ENCODE peak calls at places on chromosomes 6 and 20, in six cellular contexts. One of them, this sample, is unnamed.

GRCh38 chr20:64203037-64203777 is 39.0 kb downstream of the MYT1 start:
- DNase-seq in Peyer's patch: no peak
- DNase-seq in A549: no peak
- DNase-seq in HCT116: no peak
- DNase-seq in NB4: no peak
- DNase-seq in osteoblast: no peak
- DNase-seq in this sample: no peak

GRCh38 chr20:6007529-6008103 is 46.2 kb downstream of the LRRN4 start:
- DNase-seq in A549: no peak
- DNase-seq in HCT116: no peak
- DNase-seq in Peyer's patch: no peak
- DNase-seq in osteoblast: no peak
- DNase-seq in NB4: peak
- DNase-seq in this sample: no peak

GRCh38 chr6:79869184-79869583 is 78.2 kb downstream of the ELOVL4 start:
- DNase-seq in Peyer's patch: no peak
- DNase-seq in HCT116: no peak
- DNase-seq in A549: no peak
- DNase-seq in NB4: no peak
- DNase-seq in osteoblast: no peak
- DNase-seq in this sample: no peak

GRCh38 chr6:83735461-83735860 is 26.6 kb upstream of the SNAP91 start:
- DNase-seq in osteoblast: no peak
- DNase-seq in NB4: no peak
- DNase-seq in A549: no peak
- DNase-seq in HCT116: no peak
- DNase-seq in Peyer's patch: no peak
- DNase-seq in this sample: no peak

GRCh38 chr20:42901689-42902518 is 287.8 kb downstream of the PTPRT start:
- DNase-seq in A549: no peak
- DNase-seq in Peyer's patch: no peak
- DNase-seq in NB4: no peak
- DNase-seq in osteoblast: no peak
- DNase-seq in HCT116: no peak
- DNase-seq in this sample: no peak

GRCh38 chr6:15409301-15410125 is 163.6 kb downstream of the JARID2 start:
- DNase-seq in NB4: no peak
- DNase-seq in A549: no peak
- DNase-seq in HCT116: no peak
- DNase-seq in osteoblast: no peak
- DNase-seq in Peyer's patch: no peak
- DNase-seq in this sample: no peak

GRCh38 chr6:158050107-158050735 is 68.6 kb downstream of the SYNJ2 start:
- DNase-seq in HCT116: no peak
- DNase-seq in Peyer's patch: no peak
- DNase-seq in osteoblast: peak
- DNase-seq in A549: no peak
- DNase-seq in NB4: no peak
- DNase-seq in this sample: no peak

GRCh38 chr20:18743665-18744440 is 69.7 kb upstream of the SCP2D1 start:
- DNase-seq in A549: no peak
- DNase-seq in Peyer's patch: no peak
- DNase-seq in HCT116: no peak
- DNase-seq in osteoblast: no peak
- DNase-seq in NB4: no peak
- DNase-seq in this sample: no peak

GRCh38 chr20:49700411-49701185 is 13.1 kb downstream of the B4GALT5 start:
- DNase-seq in osteoblast: no peak
- DNase-seq in NB4: peak
- DNase-seq in Peyer's patch: no peak
- DNase-seq in HCT116: peak
- DNase-seq in A549: no peak
- DNase-seq in this sample: no peak

GRCh38 chr20:33640287-33640686 is 21.8 kb upstream of the C20orf144 start:
- DNase-seq in NB4: no peak
- DNase-seq in osteoblast: no peak
- DNase-seq in Peyer's patch: no peak
- DNase-seq in A549: no peak
- DNase-seq in HCT116: no peak
- DNase-seq in this sample: no peak

GRCh38 chr6:75526502-75527127 is 33.0 kb upstream of the FILIP1 start:
- DNase-seq in osteoblast: no peak
- DNase-seq in Peyer's patch: peak
- DNase-seq in A549: peak
- DNase-seq in HCT116: peak
- DNase-seq in NB4: peak
- DNase-seq in this sample: peak

GRCh38 chr6:152353440-152353839 is 283.7 kb downstream of the SYNE1 start:
- DNase-seq in HCT116: no peak
- DNase-seq in A549: no peak
- DNase-seq in Peyer's patch: no peak
- DNase-seq in NB4: no peak
- DNase-seq in osteoblast: no peak
- DNase-seq in this sample: no peak

GRCh38 chr6:87628424-87628823 is 38.5 kb downstream of the ORC3 start:
- DNase-seq in osteoblast: no peak
- DNase-seq in A549: no peak
- DNase-seq in NB4: no peak
- DNase-seq in HCT116: no peak
- DNase-seq in Peyer's patch: no peak
- DNase-seq in this sample: no peak

GRCh38 chr6:44722736-44723135 is 335.2 kb downstream of the CDC5L start:
- DNase-seq in NB4: no peak
- DNase-seq in HCT116: no peak
- DNase-seq in Peyer's patch: no peak
- DNase-seq in osteoblast: no peak
- DNase-seq in A549: no peak
- DNase-seq in this sample: no peak

GRCh38 chr6:101605426-101605825 is 211.9 kb downstream of the GRIK2 start:
- DNase-seq in osteoblast: no peak
- DNase-seq in HCT116: no peak
- DNase-seq in A549: no peak
- DNase-seq in Peyer's patch: no peak
- DNase-seq in NB4: no peak
- DNase-seq in this sample: no peak

GRCh38 chr20:41406307-41406706 is 39.7 kb upstream of the EMILIN3 start:
- DNase-seq in osteoblast: no peak
- DNase-seq in NB4: no peak
- DNase-seq in Peyer's patch: no peak
- DNase-seq in A549: no peak
- DNase-seq in HCT116: no peak
- DNase-seq in this sample: no peak

DNA sequence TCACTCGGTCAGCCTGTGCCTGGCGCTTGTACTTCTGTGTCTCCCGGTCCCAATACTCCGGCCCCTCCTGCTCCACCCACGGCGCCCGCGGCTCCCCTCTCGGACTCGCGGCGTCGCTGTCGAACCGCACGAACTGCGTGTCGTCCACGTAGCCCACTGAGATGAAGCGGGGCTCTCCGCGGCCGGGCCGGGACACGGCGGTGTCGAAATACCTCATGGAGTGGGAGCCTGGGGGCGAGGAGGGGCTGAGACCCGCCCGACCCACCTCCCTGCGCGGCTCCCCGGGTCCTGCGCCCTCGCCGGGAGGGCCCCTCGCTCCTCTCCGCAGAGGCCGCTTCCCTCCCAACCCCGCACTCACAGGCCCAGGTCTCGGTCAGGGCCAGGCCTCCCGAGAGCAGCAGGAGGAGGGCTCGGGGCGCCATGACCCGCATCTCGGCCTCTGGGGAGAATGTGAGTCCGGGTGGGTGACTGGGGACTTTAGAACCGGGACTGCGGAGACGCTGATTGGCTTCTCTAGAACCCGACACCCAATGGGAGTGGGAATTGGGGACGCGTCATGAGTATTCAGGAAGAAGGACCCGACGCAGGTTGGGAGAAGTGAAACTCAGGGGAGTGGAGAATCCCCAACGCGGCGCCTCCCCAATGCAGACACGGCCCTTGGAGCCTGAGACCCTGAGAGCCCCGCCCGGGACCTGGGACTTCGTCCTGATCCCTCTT is at the start of gene HLA-C:
- DNase-seq in osteoblast: peak
- DNase-seq in A549: peak
- DNase-seq in NB4: peak
- DNase-seq in HCT116: peak
- DNase-seq in Peyer's patch: peak
- DNase-seq in this sample: peak
- TF ChIP-seq CTCF in osteoblast: peak
- TF ChIP-seq CTCF in A549: no peak
- TF ChIP-seq CTCF in NB4: no peak
- TF ChIP-seq CTCF in HCT116: no peak
- TF ChIP-seq CTCF in Peyer's patch: no peak
- TF ChIP-seq CTCF in this sample: no peak

GRCh38 chr6:109237082-109237985 is 142.0 kb downstream of the CEP57L1 start:
- DNase-seq in Peyer's patch: no peak
- DNase-seq in osteoblast: peak
- DNase-seq in A549: no peak
- DNase-seq in NB4: peak
- DNase-seq in HCT116: no peak
- DNase-seq in this sample: no peak

GRCh38 chr6:109238405-109238804 is 143.1 kb downstream of the CEP57L1 start:
- DNase-seq in NB4: no peak
- DNase-seq in A549: no peak
- DNase-seq in Peyer's patch: no peak
- DNase-seq in HCT116: no peak
- DNase-seq in osteoblast: no peak
- DNase-seq in this sample: no peak

GRCh38 chr6:109237986-109238329 is 142.7 kb downstream of the CEP57L1 start:
- DNase-seq in NB4: no peak
- DNase-seq in Peyer's patch: no peak
- DNase-seq in HCT116: no peak
- DNase-seq in A549: no peak
- DNase-seq in osteoblast: no peak
- DNase-seq in this sample: no peak

GRCh38 chr6:109236140-109237081 is 141.1 kb downstream of the CEP57L1 start:
- DNase-seq in osteoblast: no peak
- DNase-seq in NB4: peak
- DNase-seq in A549: no peak
- DNase-seq in HCT116: no peak
- DNase-seq in Peyer's patch: peak
- DNase-seq in this sample: no peak

GRCh38 chr6:109235639-109236038 is 140.3 kb downstream of the CEP57L1 start:
- DNase-seq in osteoblast: peak
- DNase-seq in NB4: no peak
- DNase-seq in Peyer's patch: no peak
- DNase-seq in A549: no peak
- DNase-seq in HCT116: no peak
- DNase-seq in this sample: no peak
- TF ChIP-seq CTCF in osteoblast: no peak
- TF ChIP-seq CTCF in NB4: no peak
- TF ChIP-seq CTCF in Peyer's patch: no peak
- TF ChIP-seq CTCF in A549: no peak
- TF ChIP-seq CTCF in HCT116: no peak
- TF ChIP-seq CTCF in this sample: no peak

DNA sequence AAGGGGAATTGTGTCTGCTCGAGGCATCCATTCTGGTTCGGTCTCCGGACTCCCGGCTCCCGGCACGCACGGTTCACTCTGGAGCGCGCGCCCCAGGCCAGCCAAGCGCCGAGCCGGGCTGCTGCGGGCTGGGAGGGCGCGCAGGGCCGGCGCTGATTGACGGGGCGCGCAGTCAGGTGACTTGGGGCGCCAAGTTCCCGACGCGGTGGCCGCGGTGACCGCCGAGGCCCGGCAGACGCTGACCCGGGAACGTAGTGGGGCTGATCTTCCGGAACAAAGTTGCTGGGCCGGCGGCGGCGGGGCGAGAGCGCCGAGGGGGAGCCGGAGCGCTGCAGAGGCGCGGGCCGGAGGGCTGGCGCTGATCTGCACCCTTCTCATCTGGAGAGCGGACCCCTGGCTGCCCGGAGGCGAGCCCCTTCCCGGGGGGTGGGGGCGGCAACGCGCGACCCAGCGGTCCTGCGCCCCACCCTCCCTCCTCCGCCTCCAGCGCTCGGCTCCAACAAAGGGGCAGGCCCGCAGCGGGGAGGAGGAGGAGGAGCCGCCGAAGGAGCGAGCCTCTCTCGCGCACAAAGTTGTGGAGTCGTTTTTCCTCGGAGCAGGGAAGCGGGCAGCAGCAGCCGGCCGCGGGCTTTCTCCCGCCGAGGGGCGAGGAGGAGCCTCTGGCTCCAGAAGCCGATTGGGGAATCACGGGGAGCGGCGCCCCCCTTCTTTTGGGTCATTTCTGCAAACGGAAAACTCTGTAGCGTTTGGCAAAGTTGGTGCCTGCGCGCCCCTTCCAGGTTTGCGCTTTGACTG is at the start of gene UTRN:
- DNase-seq in NB4: peak
- DNase-seq in HCT116: no peak
- DNase-seq in A549: peak
- DNase-seq in Peyer's patch: peak
- DNase-seq in osteoblast: peak
- DNase-seq in this sample: peak
- TF ChIP-seq CTCF in NB4: no peak
- TF ChIP-seq CTCF in HCT116: no peak
- TF ChIP-seq CTCF in A549: no peak
- TF ChIP-seq CTCF in Peyer's patch: no peak
- TF ChIP-seq CTCF in osteoblast: no peak
- TF ChIP-seq CTCF in this sample: no peak

GRCh38 chr6:144482142-144482541 is 197.0 kb downstream of the UTRN start:
- DNase-seq in NB4: peak
- DNase-seq in HCT116: peak
- DNase-seq in osteoblast: peak
- DNase-seq in Peyer's patch: peak
- DNase-seq in A549: peak
- DNase-seq in this sample: no peak
- TF ChIP-seq CTCF in NB4: peak
- TF ChIP-seq CTCF in HCT116: peak
- TF ChIP-seq CTCF in osteoblast: peak
- TF ChIP-seq CTCF in Peyer's patch: peak
- TF ChIP-seq CTCF in A549: peak
- TF ChIP-seq CTCF in this sample: peak

GRCh38 chr20:56718816-56719215 is 89.7 kb downstream of the TFAP2C start:
- DNase-seq in NB4: no peak
- DNase-seq in HCT116: no peak
- DNase-seq in A549: no peak
- DNase-seq in osteoblast: no peak
- DNase-seq in Peyer's patch: no peak
- DNase-seq in this sample: no peak

GRCh38 chr20:56715309-56715708 is 86.2 kb downstream of the TFAP2C start:
- DNase-seq in NB4: no peak
- DNase-seq in osteoblast: peak
- DNase-seq in Peyer's patch: no peak
- DNase-seq in HCT116: no peak
- DNase-seq in A549: no peak
- DNase-seq in this sample: no peak

GRCh38 chr20:56720620-56721213 is 91.6 kb downstream of the TFAP2C start:
- DNase-seq in Peyer's patch: no peak
- DNase-seq in osteoblast: no peak
- DNase-seq in HCT116: no peak
- DNase-seq in A549: no peak
- DNase-seq in NB4: no peak
- DNase-seq in this sample: no peak

GRCh38 chr20:56715902-56716519 is 86.9 kb downstream of the TFAP2C start:
- DNase-seq in HCT116: no peak
- DNase-seq in A549: no peak
- DNase-seq in NB4: no peak
- DNase-seq in Peyer's patch: no peak
- DNase-seq in osteoblast: peak
- DNase-seq in this sample: no peak

GRCh38 chr20:56716806-56717205 is 87.7 kb downstream of the TFAP2C start:
- DNase-seq in HCT116: no peak
- DNase-seq in osteoblast: peak
- DNase-seq in Peyer's patch: no peak
- DNase-seq in A549: no peak
- DNase-seq in NB4: no peak
- DNase-seq in this sample: no peak
- TF ChIP-seq CTCF in HCT116: no peak
- TF ChIP-seq CTCF in osteoblast: no peak
- TF ChIP-seq CTCF in Peyer's patch: no peak
- TF ChIP-seq CTCF in A549: no peak
- TF ChIP-seq CTCF in NB4: no peak
- TF ChIP-seq CTCF in this sample: no peak